ENCODE peak calls at places on chromosome 21, in five cellular contexts. Z, S, W, J and A are unnamed samples.

GRCh38 chr21:37758997-37759396 is 157.3 kb downstream of the KCNJ6 start:
- DNase-seq in J (peak), W (peak), Z (peak), S (peak), A (no peak)

GRCh38 chr21:29647353-29647781 is 292.4 kb downstream of the GRIK1 start:
- DNase-seq in J (no peak), S (peak), Z (no peak), W (peak), A (no peak)

GRCh38 chr21:39666681-39667315 is 54.1 kb downstream of the B3GALT5 start:
- DNase-seq in J (no peak), Z (no peak), S (no peak), W (no peak), A (peak)

GRCh38 chr21:43278359-43278758 is 109.6 kb downstream of the CRYAA start:
- DNase-seq in S (no peak), J (no peak), W (no peak), Z (no peak), A (no peak)

GRCh38 chr21:43811262-43812105 is 22.1 kb downstream of the RRP1 start:
- DNase-seq in Z (no peak), S (no peak), J (no peak), W (no peak), A (no peak)

GRCh38 chr21:28789571-28789970 is 203.1 kb downstream of the LTN1 start:
- DNase-seq in W (no peak), S (no peak), J (no peak), Z (no peak), A (no peak)

GRCh38 chr21:46153259-46154154 is 1.9 kb downstream of the FTCD start:
- DNase-seq in Z (peak), S (peak), J (no peak), W (peak), A (no peak)

GRCh38 chr21:31566061-31566460 is 93.4 kb upstream of the SOD1 start:
- DNase-seq in S (no peak), W (peak), J (no peak), Z (no peak), A (no peak)

GRCh38 chr21:20971296-20971921 is 26.8 kb upstream of the NCAM2 start:
- DNase-seq in J (peak), S (peak), Z (peak), W (peak), A (no peak)

GRCh38 chr21:38487906-38488639 is 10.2 kb downstream of the ERG start:
- DNase-seq in S (no peak), Z (no peak), W (no peak), J (no peak), A (no peak)

GRCh38 chr21:42218836-42219605 is at the start of gene ABCG1:
- DNase-seq in J (no peak), W (peak), S (no peak), Z (no peak), A (peak)

GRCh38 chr21:42221581-42222345 is 2.8 kb downstream of the ABCG1 start:
- DNase-seq in J (peak), Z (no peak), S (peak), W (peak), A (peak)

GRCh38 chr21:42222386-42222785 is 3.4 kb downstream of the ABCG1 start:
- DNase-seq in J (no peak), Z (no peak), W (no peak), S (no peak), A (no peak)

GRCh38 chr21:42220138-42220701 is 1.3 kb downstream of the ABCG1 start:
- DNase-seq in Z (peak), S (peak), J (peak), W (peak), A (no peak)

GRCh38 chr21:42219606-42220137 is 732 bp downstream of the ABCG1 start:
- DNase-seq in S (no peak), Z (no peak), W (no peak), J (no peak), A (no peak)
- H3K4me3 ChIP-seq in S (peak), Z (no peak), W (peak), J (peak), A (peak)

DNA sequence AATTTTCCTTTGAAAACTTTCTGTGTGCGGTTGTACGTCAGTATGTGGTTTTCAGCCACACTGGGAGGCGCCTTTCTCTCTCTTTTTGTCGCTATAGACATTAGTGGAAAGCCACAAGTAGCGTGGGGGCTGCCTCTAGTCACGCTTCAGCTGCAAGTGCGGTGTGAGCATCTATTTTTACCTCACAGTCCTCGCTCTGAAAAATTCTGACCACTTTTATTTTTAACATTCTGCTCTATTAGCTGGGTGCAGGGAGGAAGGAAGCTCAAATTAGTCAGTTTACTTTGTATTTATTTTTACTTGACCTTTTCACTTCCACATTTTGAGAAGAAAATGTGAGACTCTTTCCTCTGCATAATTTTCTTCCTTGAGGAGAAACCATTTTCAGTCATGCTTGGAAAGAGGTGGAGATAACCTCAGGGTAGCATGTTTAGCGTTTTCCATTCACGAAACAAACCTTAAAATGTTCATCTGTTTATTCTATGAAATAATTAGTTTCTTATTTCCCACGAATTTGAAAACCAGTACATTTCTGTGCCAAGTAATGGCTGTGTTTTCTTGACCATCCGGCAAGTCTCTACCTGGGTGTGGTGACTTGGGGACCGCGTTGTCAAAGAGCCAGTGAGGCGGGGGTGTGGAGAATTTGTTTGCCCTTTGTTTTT is 35.6 kb downstream of the ADARB1 start:
- DNase-seq in W (no peak), J (no peak), S (no peak), Z (no peak), A (no peak)
- H3K4me3 ChIP-seq in W (no peak), J (no peak), S (no peak), Z (no peak), A (no peak)

GRCh38 chr21:25889996-25890395 is 155.2 kb downstream of the GABPA start:
- DNase-seq in W (no peak), J (no peak), Z (no peak), S (no peak), A (no peak)
- H3K4me3 ChIP-seq in W (no peak), J (no peak), Z (no peak), S (no peak), A (no peak)

GRCh38 chr21:26194811-26195251 is 24.3 kb upstream of the APP start:
- DNase-seq in S (peak), Z (no peak), W (peak), J (no peak), A (no peak)
- H3K4me3 ChIP-seq in S (no peak), Z (no peak), W (no peak), J (no peak), A (no peak)

GRCh38 chr21:26447932-26448331 is 125.2 kb downstream of the CYYR1 start:
- DNase-seq in W (peak), Z (no peak), J (no peak), S (no peak), A (no peak)

GRCh38 chr21:26445440-26445839 is 127.6 kb downstream of the CYYR1 start:
- DNase-seq in S (peak), Z (no peak), W (peak), J (peak), A (no peak)

GRCh38 chr21:26448751-26449150 is 124.3 kb downstream of the CYYR1 start:
- DNase-seq in Z (no peak), S (no peak), J (no peak), W (peak), A (no peak)

GRCh38 chr21:26451014-26451740 is 121.9 kb downstream of the CYYR1 start:
- DNase-seq in Z (no peak), W (no peak), S (no peak), J (no peak), A (no peak)

GRCh38 chr21:26449161-26449560 is 123.9 kb downstream of the CYYR1 start:
- DNase-seq in W (peak), Z (no peak), S (peak), J (no peak), A (no peak)
- H3K4me3 ChIP-seq in W (no peak), Z (no peak), S (no peak), J (no peak), A (no peak)